ENCODE peak calls at places on chromosomes 4 and X, in six cellular contexts. One of them, this sample, is unnamed.

GRCh38 chr4:164874791-164875190 is 2.2 kb upstream of the APELA start:
- DNase-seq in HCT116: no peak
- DNase-seq in endodermal cell: no peak
- DNase-seq in thyroid gland: no peak
- DNase-seq in hepatocyte: no peak
- DNase-seq in heart left ventricle: no peak
- DNase-seq in this sample: no peak

GRCh38 chr4:78748361-78748760 is 27.8 kb upstream of the BMP2K start:
- DNase-seq in thyroid gland: no peak
- DNase-seq in endodermal cell: no peak
- DNase-seq in HCT116: no peak
- DNase-seq in hepatocyte: no peak
- DNase-seq in heart left ventricle: no peak
- DNase-seq in this sample: no peak

GRCh38 chr4:67035986-67036385 is 509.3 kb downstream of the CENPC start:
- DNase-seq in HCT116: no peak
- DNase-seq in hepatocyte: no peak
- DNase-seq in endodermal cell: no peak
- DNase-seq in heart left ventricle: no peak
- DNase-seq in thyroid gland: no peak
- DNase-seq in this sample: no peak

GRCh38 chrX:118261136-118261535 is 84.8 kb upstream of the WDR44 start:
- DNase-seq in heart left ventricle: no peak
- DNase-seq in endodermal cell: no peak
- DNase-seq in hepatocyte: no peak
- DNase-seq in thyroid gland: no peak
- DNase-seq in HCT116: no peak
- DNase-seq in this sample: no peak

GRCh38 chr4:184649971-184650855 is 675 bp downstream of the PRIMPOL start:
- DNase-seq in HCT116: no peak
- DNase-seq in hepatocyte: peak
- DNase-seq in heart left ventricle: no peak
- DNase-seq in thyroid gland: peak
- DNase-seq in endodermal cell: peak
- DNase-seq in this sample: no peak

GRCh38 chr4:174578366-174578765 is 56.1 kb upstream of the HPGD start:
- DNase-seq in hepatocyte: no peak
- DNase-seq in heart left ventricle: no peak
- DNase-seq in thyroid gland: no peak
- DNase-seq in HCT116: no peak
- DNase-seq in endodermal cell: no peak
- DNase-seq in this sample: no peak

GRCh38 chr4:153950100-153950979 is 161.5 kb upstream of the SFRP2 start:
- DNase-seq in endodermal cell: no peak
- DNase-seq in thyroid gland: no peak
- DNase-seq in HCT116: no peak
- DNase-seq in hepatocyte: no peak
- DNase-seq in heart left ventricle: no peak
- DNase-seq in this sample: no peak

GRCh38 chrX:47574609-47575325 is 7.5 kb upstream of the TIMP1 start:
- DNase-seq in HCT116: no peak
- DNase-seq in thyroid gland: no peak
- DNase-seq in heart left ventricle: no peak
- DNase-seq in hepatocyte: no peak
- DNase-seq in endodermal cell: peak
- DNase-seq in this sample: no peak

GRCh38 chr4:184506527-184507121 is 32.3 kb upstream of the IRF2 start:
- DNase-seq in hepatocyte: no peak
- DNase-seq in endodermal cell: peak
- DNase-seq in heart left ventricle: no peak
- DNase-seq in thyroid gland: no peak
- DNase-seq in HCT116: no peak
- DNase-seq in this sample: no peak

GRCh38 chr4:132540797-132541196 is 608.3 kb upstream of the PCDH10 start:
- DNase-seq in thyroid gland: no peak
- DNase-seq in HCT116: no peak
- DNase-seq in endodermal cell: no peak
- DNase-seq in heart left ventricle: no peak
- DNase-seq in hepatocyte: no peak
- DNase-seq in this sample: no peak

GRCh38 chr4:169341490-169341889 is 70.7 kb upstream of the SH3RF1 start:
- DNase-seq in heart left ventricle: no peak
- DNase-seq in thyroid gland: no peak
- DNase-seq in HCT116: no peak
- DNase-seq in endodermal cell: no peak
- DNase-seq in hepatocyte: no peak
- DNase-seq in this sample: no peak
- H3K27ac ChIP-seq in heart left ventricle: no peak
- H3K27ac ChIP-seq in thyroid gland: no peak
- H3K27ac ChIP-seq in HCT116: no peak
- H3K27ac ChIP-seq in endodermal cell: no peak
- H3K27ac ChIP-seq in hepatocyte: no peak
- H3K27ac ChIP-seq in this sample: no peak

DNA sequence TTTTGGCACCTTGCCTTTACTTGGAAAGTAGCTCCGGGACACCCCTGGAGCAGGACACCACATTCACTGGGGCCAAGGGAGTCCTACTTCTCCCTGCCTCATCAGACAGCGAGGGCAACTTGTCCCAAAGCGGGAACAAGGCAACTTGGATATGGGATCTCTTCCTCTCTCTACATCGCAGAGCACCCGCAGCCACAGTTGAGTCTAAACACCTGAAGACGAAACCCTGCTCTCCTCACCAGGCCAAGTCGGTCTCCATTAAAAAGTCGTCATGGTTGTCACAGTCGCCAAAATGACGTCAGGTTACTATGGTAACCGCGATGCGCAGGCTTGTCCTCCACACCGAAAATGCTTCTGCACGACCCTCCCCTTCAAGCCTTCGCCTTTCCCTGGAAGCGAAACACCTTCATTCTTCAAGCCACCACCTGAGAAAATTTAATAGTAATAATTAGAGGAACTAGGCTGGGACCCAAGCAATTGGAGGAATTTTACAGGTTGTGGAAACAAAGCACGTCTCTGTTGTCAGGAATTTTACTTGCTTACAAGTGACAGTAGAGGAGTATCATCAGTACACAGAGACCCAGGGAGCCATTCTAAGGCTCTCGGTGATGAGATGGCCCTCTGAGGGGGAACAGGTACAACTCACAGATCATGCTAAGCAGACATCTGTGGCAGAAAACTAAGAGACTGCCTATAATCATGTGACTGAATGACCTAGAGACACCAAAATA is 30.5 kb upstream of the TCEAL4 start:
- DNase-seq in hepatocyte: peak
- DNase-seq in heart left ventricle: peak
- DNase-seq in endodermal cell: peak
- DNase-seq in thyroid gland: peak
- DNase-seq in HCT116: no peak
- DNase-seq in this sample: peak
- H3K4me3 ChIP-seq in hepatocyte: peak
- H3K4me3 ChIP-seq in heart left ventricle: no peak
- H3K4me3 ChIP-seq in endodermal cell: peak
- H3K4me3 ChIP-seq in thyroid gland: no peak
- H3K4me3 ChIP-seq in HCT116: no peak
- H3K4me3 ChIP-seq in this sample: no peak

GRCh38 chr4:119512398-119512797 is 116.2 kb downstream of the PDE5A start:
- DNase-seq in HCT116: no peak
- DNase-seq in endodermal cell: no peak
- DNase-seq in thyroid gland: no peak
- DNase-seq in heart left ventricle: no peak
- DNase-seq in hepatocyte: no peak
- DNase-seq in this sample: no peak
- H3K27ac ChIP-seq in HCT116: no peak
- H3K27ac ChIP-seq in endodermal cell: no peak
- H3K27ac ChIP-seq in thyroid gland: no peak
- H3K27ac ChIP-seq in heart left ventricle: no peak
- H3K27ac ChIP-seq in hepatocyte: no peak
- H3K27ac ChIP-seq in this sample: no peak

GRCh38 chr4:121822047-121822446 is 1.6 kb downstream of the CCNA2 start:
- DNase-seq in thyroid gland: no peak
- DNase-seq in heart left ventricle: no peak
- DNase-seq in endodermal cell: no peak
- DNase-seq in hepatocyte: no peak
- DNase-seq in HCT116: no peak
- DNase-seq in this sample: no peak
- H3K4me3 ChIP-seq in thyroid gland: no peak
- H3K4me3 ChIP-seq in heart left ventricle: no peak
- H3K4me3 ChIP-seq in endodermal cell: peak
- H3K4me3 ChIP-seq in hepatocyte: peak
- H3K4me3 ChIP-seq in HCT116: peak
- H3K4me3 ChIP-seq in this sample: no peak

This sample was measured in ovary.